ENCODE peak calls at places on chromosomes 6 and 20, in five cellular contexts. One of them, this sample, is unnamed.

GRCh38 chr20:4449977-4450715 is 271.6 kb upstream of the PRND start:
- DNase-seq in stimulated activated CD4-positive, alpha-beta T cell treated with anti-CD3 and anti-CD28 coated beads, Interleukin-2, amount 100 ng/mL, for 4 hours: no peak
- DNase-seq in non-pigmented ciliary epithelial cell: no peak
- DNase-seq in kidney epithelial cell: no peak
- DNase-seq in pulmonary artery endothelial cell: no peak
- DNase-seq in this sample: no peak

GRCh38 chr6:169158182-169158573 is 95.5 kb downstream of the THBS2 start:
- DNase-seq in stimulated activated CD4-positive, alpha-beta T cell treated with anti-CD3 and anti-CD28 coated beads, Interleukin-2, amount 100 ng/mL, for 4 hours: no peak
- DNase-seq in kidney epithelial cell: no peak
- DNase-seq in pulmonary artery endothelial cell: no peak
- DNase-seq in non-pigmented ciliary epithelial cell: no peak
- DNase-seq in this sample: no peak

GRCh38 chr6:43790031-43790430 is 20.0 kb downstream of the VEGFA start:
- DNase-seq in pulmonary artery endothelial cell: no peak
- DNase-seq in stimulated activated CD4-positive, alpha-beta T cell treated with anti-CD3 and anti-CD28 coated beads, Interleukin-2, amount 100 ng/mL, for 4 hours: no peak
- DNase-seq in kidney epithelial cell: no peak
- DNase-seq in non-pigmented ciliary epithelial cell: no peak
- DNase-seq in this sample: no peak

GRCh38 chr6:122678841-122679240 is 68.6 kb downstream of the PKIB start:
- DNase-seq in non-pigmented ciliary epithelial cell: no peak
- DNase-seq in kidney epithelial cell: no peak
- DNase-seq in pulmonary artery endothelial cell: no peak
- DNase-seq in stimulated activated CD4-positive, alpha-beta T cell treated with anti-CD3 and anti-CD28 coated beads, Interleukin-2, amount 100 ng/mL, for 4 hours: no peak
- DNase-seq in this sample: no peak

GRCh38 chr20:1628621-1629020 is 8.8 kb upstream of the SIRPB1 start:
- DNase-seq in non-pigmented ciliary epithelial cell: no peak
- DNase-seq in stimulated activated CD4-positive, alpha-beta T cell treated with anti-CD3 and anti-CD28 coated beads, Interleukin-2, amount 100 ng/mL, for 4 hours: no peak
- DNase-seq in pulmonary artery endothelial cell: no peak
- DNase-seq in kidney epithelial cell: no peak
- DNase-seq in this sample: no peak

GRCh38 chr6:166418691-166419143 is 36.0 kb upstream of the MPC1 start:
- DNase-seq in stimulated activated CD4-positive, alpha-beta T cell treated with anti-CD3 and anti-CD28 coated beads, Interleukin-2, amount 100 ng/mL, for 4 hours: peak
- DNase-seq in non-pigmented ciliary epithelial cell: no peak
- DNase-seq in pulmonary artery endothelial cell: no peak
- DNase-seq in kidney epithelial cell: no peak
- DNase-seq in this sample: no peak

GRCh38 chr6:129494099-129494498 is 215.9 kb downstream of the ARHGAP18 start:
- DNase-seq in pulmonary artery endothelial cell: no peak
- DNase-seq in non-pigmented ciliary epithelial cell: no peak
- DNase-seq in stimulated activated CD4-positive, alpha-beta T cell treated with anti-CD3 and anti-CD28 coated beads, Interleukin-2, amount 100 ng/mL, for 4 hours: no peak
- DNase-seq in kidney epithelial cell: no peak
- DNase-seq in this sample: no peak

GRCh38 chr20:5135363-5136012 is 8.7 kb downstream of the CDS2 start:
- DNase-seq in pulmonary artery endothelial cell: no peak
- DNase-seq in kidney epithelial cell: no peak
- DNase-seq in non-pigmented ciliary epithelial cell: no peak
- DNase-seq in stimulated activated CD4-positive, alpha-beta T cell treated with anti-CD3 and anti-CD28 coated beads, Interleukin-2, amount 100 ng/mL, for 4 hours: no peak
- DNase-seq in this sample: no peak

GRCh38 chr20:20130399-20130798 is 78.1 kb downstream of the CFAP61 start:
- DNase-seq in stimulated activated CD4-positive, alpha-beta T cell treated with anti-CD3 and anti-CD28 coated beads, Interleukin-2, amount 100 ng/mL, for 4 hours: no peak
- DNase-seq in kidney epithelial cell: no peak
- DNase-seq in non-pigmented ciliary epithelial cell: no peak
- DNase-seq in pulmonary artery endothelial cell: no peak
- DNase-seq in this sample: no peak

GRCh38 chr20:18059603-18060002 is 1.9 kb upstream of the OVOL2 start:
- DNase-seq in pulmonary artery endothelial cell: no peak
- DNase-seq in stimulated activated CD4-positive, alpha-beta T cell treated with anti-CD3 and anti-CD28 coated beads, Interleukin-2, amount 100 ng/mL, for 4 hours: no peak
- DNase-seq in kidney epithelial cell: no peak
- DNase-seq in non-pigmented ciliary epithelial cell: no peak
- DNase-seq in this sample: no peak

GRCh38 chr6:160163425-160163824 is 41.8 kb downstream of the SLC22A1 start:
- DNase-seq in pulmonary artery endothelial cell: no peak
- DNase-seq in stimulated activated CD4-positive, alpha-beta T cell treated with anti-CD3 and anti-CD28 coated beads, Interleukin-2, amount 100 ng/mL, for 4 hours: no peak
- DNase-seq in non-pigmented ciliary epithelial cell: no peak
- DNase-seq in kidney epithelial cell: no peak
- DNase-seq in this sample: no peak

GRCh38 chr20:24805456-24806233 is 143.4 kb upstream of the CST7 start:
- DNase-seq in stimulated activated CD4-positive, alpha-beta T cell treated with anti-CD3 and anti-CD28 coated beads, Interleukin-2, amount 100 ng/mL, for 4 hours: no peak
- DNase-seq in kidney epithelial cell: no peak
- DNase-seq in non-pigmented ciliary epithelial cell: no peak
- DNase-seq in pulmonary artery endothelial cell: no peak
- DNase-seq in this sample: no peak

GRCh38 chr6:4943716-4944115 is 60.1 kb downstream of the RPP40 start:
- DNase-seq in stimulated activated CD4-positive, alpha-beta T cell treated with anti-CD3 and anti-CD28 coated beads, Interleukin-2, amount 100 ng/mL, for 4 hours: no peak
- DNase-seq in non-pigmented ciliary epithelial cell: no peak
- DNase-seq in kidney epithelial cell: no peak
- DNase-seq in pulmonary artery endothelial cell: no peak
- DNase-seq in this sample: no peak

This sample was measured in germinal center.